ENCODE peak calls at places on chromosome 1, in nine cellular contexts. One of them, this sample, is unnamed.

GRCh38 chr1:228088586-228089498 is 6.3 kb downstream of the ARF1 start:
- DNase-seq in aorta: peak; percentile 40
- DNase-seq in Caco-2: no peak
- DNase-seq in mesendoderm: no peak
- DNase-seq in adrenal gland: peak; percentile 54
- DNase-seq in uterus: peak; percentile 12
- DNase-seq in lower lobe of right lung: peak; percentile 72
- DNase-seq in pancreas: no peak
- DNase-seq in kidney: peak; percentile 57
- DNase-seq in this sample: peak; percentile 35

GRCh38 chr1:17210176-17210575 is 5.2 kb downstream of the PADI1 start:
- DNase-seq in Caco-2: no peak
- DNase-seq in adrenal gland: peak; percentile 52
- DNase-seq in mesendoderm: peak; percentile 41
- DNase-seq in aorta: no peak
- DNase-seq in lower lobe of right lung: no peak
- DNase-seq in uterus: no peak
- DNase-seq in pancreas: no peak
- DNase-seq in kidney: no peak
- DNase-seq in this sample: no peak

GRCh38 chr1:206685749-206686485 is 1.2 kb downstream of the MAPKAPK2 start:
- DNase-seq in kidney: peak; percentile 89
- DNase-seq in uterus: peak; percentile 65
- DNase-seq in pancreas: peak; percentile 73
- DNase-seq in lower lobe of right lung: peak; percentile 77
- DNase-seq in Caco-2: peak; percentile 74
- DNase-seq in aorta: peak; percentile 76
- DNase-seq in adrenal gland: peak; percentile 81
- DNase-seq in mesendoderm: peak; percentile 89
- DNase-seq in this sample: peak; percentile 84

GRCh38 chr1:186014370-186015030 is 280.3 kb downstream of the HMCN1 start:
- DNase-seq in kidney: no peak
- DNase-seq in adrenal gland: no peak
- DNase-seq in pancreas: no peak
- DNase-seq in Caco-2: no peak
- DNase-seq in uterus: no peak
- DNase-seq in mesendoderm: peak; percentile 13
- DNase-seq in aorta: no peak
- DNase-seq in lower lobe of right lung: no peak
- DNase-seq in this sample: no peak

GRCh38 chr1:112998592-112999235 is 42.7 kb upstream of the SLC16A1 start:
- DNase-seq in mesendoderm: peak; percentile 26
- DNase-seq in aorta: peak; percentile 84
- DNase-seq in lower lobe of right lung: no peak
- DNase-seq in pancreas: peak; percentile 54
- DNase-seq in kidney: no peak
- DNase-seq in Caco-2: no peak
- DNase-seq in uterus: peak; percentile 58
- DNase-seq in adrenal gland: no peak
- DNase-seq in this sample: peak; percentile 84

GRCh38 chr1:203937678-203938330 is 76.4 kb downstream of the SNRPE start:
- DNase-seq in kidney: no peak
- DNase-seq in pancreas: no peak
- DNase-seq in adrenal gland: no peak
- DNase-seq in lower lobe of right lung: no peak
- DNase-seq in uterus: no peak
- DNase-seq in mesendoderm: no peak
- DNase-seq in aorta: no peak
- DNase-seq in Caco-2: no peak
- DNase-seq in this sample: no peak

GRCh38 chr1:61241411-61241838 is 159.1 kb downstream of the NFIA start:
- DNase-seq in pancreas: no peak
- DNase-seq in aorta: peak; percentile 77
- DNase-seq in mesendoderm: no peak
- DNase-seq in lower lobe of right lung: no peak
- DNase-seq in adrenal gland: peak; percentile 66
- DNase-seq in Caco-2: no peak
- DNase-seq in uterus: peak; percentile 53
- DNase-seq in kidney: no peak
- DNase-seq in this sample: peak; percentile 76

GRCh38 chr1:53734650-53735211 is 4.2 kb downstream of the GLIS1 start:
- DNase-seq in Caco-2: no peak
- DNase-seq in kidney: no peak
- DNase-seq in pancreas: no peak
- DNase-seq in lower lobe of right lung: no peak
- DNase-seq in uterus: no peak
- DNase-seq in adrenal gland: no peak
- DNase-seq in mesendoderm: no peak
- DNase-seq in aorta: no peak
- DNase-seq in this sample: no peak

GRCh38 chr1:163093169-163093568 is 24.0 kb downstream of the RGS4 start:
- DNase-seq in mesendoderm: no peak
- DNase-seq in pancreas: no peak
- DNase-seq in adrenal gland: no peak
- DNase-seq in lower lobe of right lung: no peak
- DNase-seq in uterus: no peak
- DNase-seq in aorta: no peak
- DNase-seq in Caco-2: no peak
- DNase-seq in kidney: no peak
- DNase-seq in this sample: no peak

DNA sequence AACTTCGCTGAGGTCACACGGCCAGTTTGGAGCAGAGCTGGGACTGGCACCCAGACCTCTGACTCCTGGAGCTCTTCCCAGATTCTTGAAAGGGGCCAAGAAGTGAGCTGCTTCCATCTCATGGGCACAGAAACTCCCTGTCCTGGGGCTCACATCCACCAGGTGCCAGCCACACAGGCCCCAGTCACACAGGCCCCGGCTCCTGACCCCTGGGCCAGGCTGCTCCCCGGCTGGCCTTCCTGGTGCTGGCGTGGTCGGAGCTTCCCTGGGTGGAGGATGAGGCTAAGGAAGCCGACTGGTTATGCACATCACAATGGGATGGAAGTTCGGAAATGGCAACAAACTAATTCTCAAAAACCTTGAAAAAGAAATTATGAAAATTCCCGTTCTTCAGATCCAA is 3.0 kb upstream of the GABRD start:
- DNase-seq in kidney: no peak
- DNase-seq in Caco-2: no peak
- DNase-seq in pancreas: no peak
- DNase-seq in mesendoderm: no peak
- DNase-seq in lower lobe of right lung: no peak
- DNase-seq in uterus: no peak
- DNase-seq in adrenal gland: no peak
- DNase-seq in aorta: no peak
- DNase-seq in this sample: no peak
- H3K4me1 ChIP-seq in kidney: no peaks in the 10 kb centered on the region
- H3K4me1 ChIP-seq in Caco-2: no peaks in the 10 kb centered on the region
- H3K4me1 ChIP-seq in pancreas: peaks cover 5% of the 10 kb centered on the region
- H3K4me1 ChIP-seq in mesendoderm: no peaks in the 10 kb centered on the region
- H3K4me1 ChIP-seq in lower lobe of right lung: peaks cover 6% of the 10 kb centered on the region
- H3K4me1 ChIP-seq in uterus: peaks cover 5% of the 10 kb centered on the region
- H3K4me1 ChIP-seq in adrenal gland: peaks cover 4% of the 10 kb centered on the region
- H3K4me1 ChIP-seq in aorta: no peaks in the 10 kb centered on the region
- H3K4me1 ChIP-seq in this sample: no peaks in the 10 kb centered on the region

DNA sequence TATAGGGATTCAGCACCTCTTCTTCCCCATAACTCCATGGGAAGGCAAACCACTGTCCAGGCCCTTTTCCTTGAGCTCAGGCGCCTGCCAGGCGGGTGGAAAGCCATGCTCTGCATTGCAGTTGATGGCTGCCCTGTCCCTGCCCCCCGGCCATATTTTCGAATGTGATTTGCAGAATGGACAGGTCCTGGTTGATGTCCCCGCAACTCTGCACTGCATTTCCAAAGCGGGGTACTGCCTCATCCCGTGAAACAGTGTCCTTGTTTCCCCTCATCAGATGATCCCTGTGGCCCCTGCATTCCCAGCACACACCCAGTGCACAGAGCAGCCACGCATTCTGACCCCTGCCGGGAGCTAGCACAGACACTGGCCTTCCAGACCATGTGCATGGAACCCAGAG is 33.7 kb upstream of the SCMH1 start:
- DNase-seq in uterus: no peak
- DNase-seq in mesendoderm: no peak
- DNase-seq in Caco-2: no peak
- DNase-seq in pancreas: no peak
- DNase-seq in adrenal gland: no peak
- DNase-seq in kidney: no peak
- DNase-seq in lower lobe of right lung: no peak
- DNase-seq in aorta: no peak
- DNase-seq in this sample: no peak
- H3K4me1 ChIP-seq in uterus: no peaks in the 10 kb centered on the region
- H3K4me1 ChIP-seq in mesendoderm: no peaks in the 10 kb centered on the region
- H3K4me1 ChIP-seq in Caco-2: no peaks in the 10 kb centered on the region
- H3K4me1 ChIP-seq in pancreas: no peaks in the 10 kb centered on the region
- H3K4me1 ChIP-seq in adrenal gland: peaks cover 7% of the 10 kb centered on the region
- H3K4me1 ChIP-seq in kidney: peaks cover 6% of the 10 kb centered on the region
- H3K4me1 ChIP-seq in lower lobe of right lung: peaks cover 21% of the 10 kb centered on the region
- H3K4me1 ChIP-seq in aorta: no peaks in the 10 kb centered on the region
- H3K4me1 ChIP-seq in this sample: no peaks in the 10 kb centered on the region

DNA sequence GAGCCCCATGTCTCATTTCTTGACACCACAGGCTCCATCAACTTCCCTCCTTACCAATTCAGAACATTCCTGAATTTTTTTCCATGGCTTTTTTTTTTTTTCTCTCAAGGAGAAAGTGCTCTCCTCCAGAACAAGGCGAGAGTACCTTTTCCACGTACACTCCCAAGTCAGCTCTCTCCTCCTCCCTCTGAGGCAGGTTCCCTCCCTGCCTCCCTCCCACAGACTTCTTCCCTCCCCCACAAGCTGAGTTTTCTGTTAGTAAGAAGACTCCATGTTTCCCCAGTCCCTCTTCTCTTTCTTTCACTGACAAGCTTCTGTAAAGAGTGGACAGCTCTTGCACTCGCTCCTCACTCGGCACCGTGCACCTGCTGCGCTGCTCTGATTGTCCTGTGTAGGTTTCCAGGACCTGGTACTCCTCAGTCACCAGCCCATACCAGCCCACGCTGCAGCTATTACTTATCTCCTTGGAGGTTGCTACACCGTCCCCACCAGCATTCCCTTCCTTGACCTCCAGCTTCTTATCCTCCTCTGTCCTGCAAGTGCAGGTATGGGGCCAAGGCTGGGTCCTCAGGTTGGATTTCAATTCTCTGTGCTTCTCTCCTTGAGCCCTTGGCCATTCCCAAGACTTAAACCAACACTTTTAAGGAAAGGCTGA is 3.8 kb downstream of the TRAF5 start:
- DNase-seq in uterus: no peak
- DNase-seq in pancreas: no peak
- DNase-seq in kidney: no peak
- DNase-seq in aorta: no peak
- DNase-seq in Caco-2: no peak
- DNase-seq in lower lobe of right lung: no peak
- DNase-seq in adrenal gland: no peak
- DNase-seq in mesendoderm: no peak
- DNase-seq in this sample: no peak
- H3K4me1 ChIP-seq in uterus: peaks cover 8% of the 10 kb centered on the region
- H3K4me1 ChIP-seq in pancreas: peaks cover 66% of the 10 kb centered on the region
- H3K4me1 ChIP-seq in kidney: peaks cover 13% of the 10 kb centered on the region
- H3K4me1 ChIP-seq in aorta: peaks cover 13% of the 10 kb centered on the region
- H3K4me1 ChIP-seq in Caco-2: peaks cover 20% of the 10 kb centered on the region
- H3K4me1 ChIP-seq in lower lobe of right lung: peaks cover 18% of the 10 kb centered on the region
- H3K4me1 ChIP-seq in adrenal gland: peaks cover 34% of the 10 kb centered on the region
- H3K4me1 ChIP-seq in mesendoderm: peaks cover 25% of the 10 kb centered on the region
- H3K4me1 ChIP-seq in this sample: peaks cover 5% of the 10 kb centered on the region

GRCh38 chr1:242349636-242350035 is 174.9 kb downstream of the PLD5 start:
- DNase-seq in Caco-2: no peak
- DNase-seq in pancreas: no peak
- DNase-seq in kidney: no peak
- DNase-seq in uterus: no peak
- DNase-seq in aorta: no peak
- DNase-seq in adrenal gland: no peak
- DNase-seq in lower lobe of right lung: no peak
- DNase-seq in mesendoderm: no peak
- DNase-seq in this sample: no peak
- H3K4me1 ChIP-seq in Caco-2: no peaks in the 10 kb centered on the region
- H3K4me1 ChIP-seq in pancreas: no peaks in the 10 kb centered on the region
- H3K4me1 ChIP-seq in kidney: no peaks in the 10 kb centered on the region
- H3K4me1 ChIP-seq in uterus: no peaks in the 10 kb centered on the region
- H3K4me1 ChIP-seq in aorta: no peaks in the 10 kb centered on the region
- H3K4me1 ChIP-seq in adrenal gland: no peaks in the 10 kb centered on the region
- H3K4me1 ChIP-seq in lower lobe of right lung: no peaks in the 10 kb centered on the region
- H3K4me1 ChIP-seq in mesendoderm: no peaks in the 10 kb centered on the region
- H3K4me1 ChIP-seq in this sample: no peaks in the 10 kb centered on the region